ENCODE peak calls at places on chromosomes 7 and 10, in five cellular contexts. R is GM12878, E is H1, D is K562, Z is HepG2. N is an unnamed sample.

GRCh38 chr7:12646139-12646538 is 41.3 kb upstream of the ARL4A start:
- DNase-seq in R (no peak), E (peak; percentile 17), Z (peak; percentile 41), D (no peak), N (peak; percentile 61)

GRCh38 chr7:11675163-11675562 is 156.8 kb downstream of the THSD7A start:
- DNase-seq in Z (no peak), R (no peak), D (no peak), E (no peak), N (no peak)

GRCh38 chr7:97580205-97580604 is 151.7 kb upstream of the TAC1 start:
- DNase-seq in Z (no peak), R (no peak), E (no peak), D (no peak), N (peak; percentile 6)

GRCh38 chr7:156841497-156841896 is 51.5 kb downstream of the LMBR1 start:
- DNase-seq in R (no peak), Z (no peak), D (no peak), E (no peak), N (no peak)

GRCh38 chr7:107960306-107960705 is 42.7 kb downstream of the LAMB1 start:
- DNase-seq in Z (no peak), D (no peak), E (no peak), R (no peak), N (no peak)

GRCh38 chr10:124157286-124157685 is 63.9 kb upstream of the CHST15 start:
- DNase-seq in E (no peak), Z (no peak), D (no peak), R (no peak), N (no peak)

GRCh38 chr10:69558559-69558958 is 14.7 kb downstream of the NEUROG3 start:
- DNase-seq in E (no peak), R (no peak), Z (no peak), D (no peak), N (no peak)

GRCh38 chr7:41881313-41882130 is 178.6 kb upstream of the INHBA start:
- DNase-seq in E (no peak), R (peak; percentile 98), Z (no peak), D (no peak), N (no peak)

GRCh38 chr10:71706216-71707121 is 13.1 kb downstream of the C10orf105 start:
- DNase-seq in D (no peak), R (no peak), Z (no peak), E (no peak), N (no peak)

GRCh38 chr10:52623761-52624160 is 148.8 kb downstream of the MBL2 start:
- DNase-seq in E (no peak), D (no peak), R (no peak), Z (no peak), N (no peak)

GRCh38 chr7:29309041-29309860 is 114.7 kb downstream of the CHN2 start:
- DNase-seq in Z (peak; percentile 28), E (no peak), D (no peak), R (no peak), N (peak; percentile 35)

GRCh38 chr10:35214607-35215020 is 88.0 kb downstream of the CREM start:
- DNase-seq in E (no peak), R (no peak), Z (no peak), D (no peak), N (no peak)

GRCh38 chr10:78821052-78821451 is 247.7 kb upstream of the ZMIZ1 start:
- DNase-seq in R (no peak), D (no peak), E (no peak), Z (no peak), N (no peak)

GRCh38 chr7:21967500-21968099 is 21.9 kb upstream of the CDCA7L start:
- DNase-seq in D (no peak), R (no peak), Z (no peak), E (no peak), N (no peak)

GRCh38 chr7:148944935-148945934 is 61.1 kb upstream of the EZH2 start:
- DNase-seq in R (no peak), E (no peak), Z (no peak), D (no peak), N (no peak)

GRCh38 chr7:30254717-30255095 is 29.7 kb upstream of the ZNRF2 start:
- DNase-seq in R (no peak), Z (no peak), D (no peak), E (no peak), N (no peak)

GRCh38 chr10:87547734-87548311 is 43.1 kb downstream of the MINPP1 start:
- DNase-seq in R (no peak), E (no peak), D (no peak), Z (no peak), N (peak; percentile 21)

GRCh38 chr10:397321-398068 is 262.2 kb downstream of the ZMYND11 start:
- DNase-seq in D (no peak), E (no peak), Z (no peak), R (no peak), N (peak; percentile 28)

GRCh38 chr7:86942081-86942480 is 117.4 kb downstream of the ELAPOR2 start:
- DNase-seq in D (no peak), Z (peak; percentile 2), R (no peak), E (no peak), N (no peak)

GRCh38 chr7:147681530-147681929 is 909.0 kb upstream of the C7orf33 start:
- DNase-seq in Z (no peak), D (no peak), E (no peak), R (no peak), N (no peak)

GRCh38 chr10:63522129-63522687 is 1.0 kb downstream of the REEP3 start:
- DNase-seq in D (peak; percentile 31), R (no peak), Z (no peak), E (no peak), N (no peak)

GRCh38 chr7:104903781-104904180 is 110.2 kb upstream of the KMT2E start:
- DNase-seq in E (no peak), R (no peak), Z (no peak), D (no peak), N (no peak)

DNA sequence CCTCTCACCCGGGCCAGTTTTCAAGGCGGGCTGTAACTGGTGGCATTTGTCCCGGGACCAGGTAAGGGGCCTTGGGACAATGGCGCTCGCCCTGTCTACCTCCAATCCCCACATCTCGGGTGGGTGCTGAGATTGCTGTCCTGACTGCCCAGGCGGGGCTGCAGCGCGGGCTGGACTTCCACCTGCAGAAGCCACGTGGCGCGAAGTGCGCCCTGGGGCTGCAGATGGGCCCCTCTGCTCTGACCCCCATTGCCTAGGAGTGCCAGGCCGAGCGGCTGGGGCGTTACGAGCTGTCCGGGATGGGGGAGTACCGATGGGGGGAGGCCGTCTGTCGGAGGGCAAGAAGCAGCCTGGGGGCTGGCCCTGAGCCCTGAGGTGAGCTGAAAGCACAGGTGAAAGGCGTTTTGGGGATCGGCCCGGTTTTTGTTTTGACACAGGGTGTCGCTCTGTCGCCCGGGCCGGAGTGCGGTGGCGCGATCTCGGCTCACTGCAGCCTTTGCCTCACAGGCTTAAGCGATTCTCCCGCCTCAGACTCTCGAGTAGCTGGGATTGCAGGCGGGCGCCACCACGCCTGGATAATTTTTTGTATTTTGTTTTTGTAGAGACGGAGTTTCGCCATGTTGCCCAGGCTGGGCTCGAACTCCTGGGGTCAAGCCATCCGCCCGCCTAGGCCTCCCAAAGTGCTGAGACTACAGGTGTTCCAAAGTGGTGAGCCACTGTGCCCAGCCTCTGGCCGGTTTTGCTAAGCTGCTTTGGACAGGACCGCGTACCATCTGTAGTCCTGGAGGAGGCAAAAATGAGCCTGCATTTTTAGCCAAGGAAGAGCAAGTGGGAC is at the start of gene SFXN2:
- DNase-seq in D (no peak), E (no peak), R (no peak), Z (no peak), N (peak; percentile 75)
- TF ChIP-seq EZH2 in D (no peak), E (no peak), R (no peak), Z (no peak), N (no peak)

DNA sequence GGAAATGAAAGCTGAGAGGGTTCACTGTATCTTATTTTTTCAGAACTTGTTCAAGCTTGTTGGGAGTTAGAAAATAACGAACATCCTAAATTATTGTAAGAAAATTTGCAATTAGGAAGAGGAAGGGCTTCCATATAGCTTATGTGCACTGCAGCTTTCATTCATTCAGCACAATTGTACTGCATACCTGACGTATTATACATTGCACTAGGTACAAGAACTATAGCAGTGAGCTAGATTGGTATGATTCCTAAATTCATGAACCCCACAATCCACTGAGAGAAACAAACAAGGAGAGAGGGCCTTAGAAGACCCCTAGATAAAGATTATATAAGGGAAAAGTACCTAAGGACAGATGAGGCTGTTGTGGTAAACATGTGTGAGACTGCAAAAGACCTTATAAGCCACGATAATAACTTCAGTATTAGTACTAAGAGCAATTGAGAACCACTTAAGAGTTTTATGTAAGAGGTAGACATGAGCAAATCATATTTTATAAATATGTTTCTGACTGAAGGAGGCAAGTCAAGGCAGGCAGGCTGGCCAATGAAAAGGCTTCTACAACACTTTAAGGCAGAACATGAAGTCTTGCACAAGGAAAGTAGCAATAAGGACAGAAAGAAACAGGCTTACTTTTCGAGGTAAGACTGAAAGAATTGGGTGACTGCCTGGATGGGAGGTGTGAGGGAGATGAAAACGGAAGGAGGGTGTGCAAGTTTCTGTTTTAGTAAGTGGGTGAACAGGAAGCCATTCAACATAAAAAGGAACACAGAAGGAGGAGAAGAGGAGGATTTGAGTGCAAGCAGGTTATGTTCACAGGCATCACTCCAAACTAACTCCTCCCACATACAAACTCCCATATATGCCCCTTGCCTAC is 77.9 kb upstream of the LRRN3 start:
- DNase-seq in E (no peak), D (no peak), Z (no peak), R (peak; percentile 63), N (no peak)
- H3K4me3 ChIP-seq in E (no peak overlapping the region), D (no peak overlapping the region), Z (no peak overlapping the region), R (no peak overlapping the region), N (no peak overlapping the region)

DNA sequence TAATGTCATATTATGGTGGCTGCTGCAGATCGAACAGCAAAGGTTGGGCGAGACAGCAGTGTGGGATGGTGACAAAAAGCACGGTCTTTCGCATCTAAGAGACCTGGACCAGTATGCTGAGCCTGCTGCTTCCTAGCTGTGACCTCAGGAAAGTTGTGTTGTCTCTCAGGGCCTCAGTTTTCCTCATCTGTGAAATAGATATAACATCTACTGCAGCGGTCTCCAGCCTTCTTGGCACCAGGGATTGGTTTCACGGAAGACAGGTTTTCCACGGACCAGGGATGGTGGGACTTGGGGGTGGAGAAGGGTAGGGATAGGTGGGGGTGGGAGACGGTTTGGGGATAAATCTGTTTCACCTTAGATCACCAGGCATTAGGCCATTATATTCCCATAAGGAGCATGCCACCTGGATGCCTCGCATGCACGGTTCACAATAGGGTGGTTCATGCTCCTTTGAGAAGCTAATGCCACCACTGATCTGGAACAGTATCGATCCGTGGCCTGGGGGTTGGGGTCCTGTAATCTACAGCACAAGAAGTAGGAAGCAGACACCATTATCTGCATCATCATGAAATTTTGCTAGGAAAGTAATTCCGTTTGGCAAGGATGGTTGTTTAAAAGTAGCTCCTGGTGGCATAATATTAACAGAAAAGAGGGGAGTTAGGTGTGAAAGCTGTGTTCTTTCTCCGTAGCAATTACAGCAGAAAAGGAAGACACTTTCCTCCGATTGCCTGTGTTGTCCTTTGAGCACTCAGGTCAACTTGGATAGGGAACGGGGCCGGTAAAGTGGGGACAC is 10.8 kb downstream of the KLF6 start:
- DNase-seq in D (no peak), R (no peak), Z (no peak), E (no peak), N (no peak)
- TF ChIP-seq CREB1 in D (no peak), R (no peak), Z (no peak), E (no peak), N (no peak)

GRCh38 chr7:140232959-140233649 is 56.3 kb upstream of the KDM7A start:
- DNase-seq in Z (peak; percentile 52), D (no peak), R (peak; percentile 70), E (no peak), N (no peak)

GRCh38 chr7:140230517-140230861 is 53.7 kb upstream of the KDM7A start:
- DNase-seq in E (no peak), Z (peak; percentile 35), R (no peak), D (peak; percentile 81), N (no peak)

GRCh38 chr7:140229591-140230516 is 53.1 kb upstream of the KDM7A start:
- DNase-seq in D (no peak), Z (peak; percentile 99), R (no peak), E (no peak), N (peak; percentile 69)

GRCh38 chr7:140231779-140232491 is 55.2 kb upstream of the KDM7A start:
- DNase-seq in E (no peak), R (no peak), Z (no peak), D (no peak), N (no peak)

GRCh38 chr7:140230862-140231778 is 54.3 kb upstream of the KDM7A start:
- DNase-seq in E (peak; percentile 71), R (no peak), D (peak; percentile 69), Z (peak; percentile 93), N (peak; percentile 94)
- TF ChIP-seq EZH2 in E (no peak), R (no peak), D (no peak), Z (no peak), N (no peak)